ENCODE peak calls at places on chromosomes 16 and 17, in eight cellular contexts. W, H, R, O, B, Q, X and F are unnamed samples.

GRCh38 chr16:34803683-34804416 is 1344.4 kb downstream of the TP53TG3F start:
- DNase-seq in W (no peak), H (no peak), R (no peak), O (no peak), B (no peak), Q (no peak), X (no peak), F (no peak)

GRCh38 chr17:36546418-36547093 is 1.8 kb downstream of the GGNBP2 start:
- DNase-seq in W (no peak), H (no peak), R (no peak), O (no peak), B (peak; percentile 12), Q (no peak), X (no peak), F (no peak)

GRCh38 chr17:296382-296781 is 56.2 kb downstream of the RPH3AL start:
- DNase-seq in W (no peak), H (no peak), R (peak; percentile 25), O (no peak), B (no peak), Q (no peak), X (no peak), F (no peak)

GRCh38 chr16:306911-307370 is 24.0 kb downstream of the PDIA2 start:
- DNase-seq in W (no peak), H (no peak), R (no peak), O (no peak), B (no peak), Q (no peak), X (no peak), F (no peak)

GRCh38 chr17:5023588-5024147 is 11.6 kb downstream of the SLC52A1 start:
- DNase-seq in W (no peak), H (no peak), R (no peak), O (no peak), B (no peak), Q (no peak), X (no peak), F (no peak)

GRCh38 chr16:84788968-84789371 is 30.8 kb upstream of the CRISPLD2 start:
- DNase-seq in W (no peak), H (no peak), R (no peak), O (no peak), B (peak; percentile 71), Q (peak; percentile 94), X (no peak), F (no peak)

GRCh38 chr16:13833510-13833909 is 86.4 kb upstream of the ERCC4 start:
- DNase-seq in W (no peak), H (no peak), R (no peak), O (no peak), B (no peak), Q (no peak), X (no peak), F (no peak)

GRCh38 chr17:20896153-20896649 is 146.6 kb downstream of the USP22 start:
- DNase-seq in W (no peak), H (no peak), R (no peak), O (no peak), B (peak; percentile 23), Q (no peak), X (no peak), F (no peak)

GRCh38 chr16:71431991-71432390 is 9.9 kb downstream of the TLE7 start:
- DNase-seq in W (no peak), H (no peak), R (no peak), O (no peak), B (no peak), Q (no peak), X (no peak), F (no peak)